ENCODE peak calls at places on chromosomes 3 and 15, in six cellular contexts. V is upper lobe of left lung, S is GM12878, K is K562, Z is A549, E is HepG2. I is an unnamed sample.
A peak's percentile ranks its signal among the peaks of the same experiment; 100 is the strongest.

GRCh38 chr15:90710436-90710835 is 6.7 kb upstream of the BLM start:
- ATAC-seq in V (peak; percentile 84), S (peak; percentile 10), K (peak; percentile 55), Z (peak; percentile 43), E (no peak), I (no peak)

GRCh38 chr15:67832965-67833503 is 6.8 kb downstream of the RNU6-1 start:
- ATAC-seq in V (no peak), S (no peak), K (no peak), Z (no peak), E (no peak), I (no peak)

GRCh38 chr3:156795890-156796451 is 30.2 kb upstream of the LEKR1 start:
- ATAC-seq in V (no peak), S (peak; percentile 31), K (peak; percentile 48), Z (no peak), E (peak; percentile 86), I (no peak)

GRCh38 chr3:70393881-70394612 is 81.6 kb upstream of the MDFIC2 start:
- ATAC-seq in V (no peak), S (no peak), K (no peak), Z (no peak), E (peak; percentile 71), I (no peak)

GRCh38 chr15:53713218-53713617 is 46.2 kb downstream of the WDR72 start:
- ATAC-seq in V (no peak), S (no peak), K (no peak), Z (no peak), E (no peak), I (no peak)

GRCh38 chr3:130709671-130710070 is 37.0 kb downstream of the PIK3R4 start:
- ATAC-seq in V (no peak), S (no peak), K (no peak), Z (no peak), E (no peak), I (no peak)

GRCh38 chr3:179416681-179417080 is 34.6 kb downstream of the GNB4 start:
- ATAC-seq in V (no peak), S (no peak), K (no peak), Z (no peak), E (no peak), I (no peak)

GRCh38 chr3:43319364-43319763 is 33.0 kb downstream of the SNRK start:
- ATAC-seq in V (no peak), S (no peak), K (no peak), Z (no peak), E (no peak), I (peak; percentile 34)

GRCh38 chr3:36926292-36926897 is 18.5 kb downstream of the TRANK1 start:
- ATAC-seq in V (no peak), S (no peak), K (no peak), Z (no peak), E (no peak), I (no peak)

GRCh38 chr15:47570044-47570443 is 147.3 kb upstream of the SEMA6D start:
- ATAC-seq in V (no peak), S (no peak), K (no peak), Z (no peak), E (no peak), I (no peak)

GRCh38 chr3:56054827-56055226 is 413.4 kb downstream of the ERC2 start:
- ATAC-seq in V (no peak), S (no peak), K (no peak), Z (no peak), E (no peak), I (no peak)

GRCh38 chr15:51046799-51047449 is 47.8 kb downstream of the TNFAIP8L3 start:
- ATAC-seq in V (no peak), S (no peak), K (no peak), Z (no peak), E (peak; percentile 96), I (no peak)

GRCh38 chr3:108221403-108221802 is 821 bp downstream of the IFT57 start:
- ATAC-seq in V (no peak), S (peak; percentile 3), K (no peak), Z (no peak), E (no peak), I (no peak)

GRCh38 chr15:57403007-57403406 is 26.7 kb downstream of the CGNL1 start:
- ATAC-seq in V (no peak), S (no peak), K (no peak), Z (no peak), E (no peak), I (no peak)

GRCh38 chr15:22949074-22949547 is 31.1 kb downstream of the CYFIP1 start:
- ATAC-seq in V (peak; percentile 73), S (peak; percentile 93), K (peak; percentile 89), Z (no peak), E (no peak), I (peak; percentile 79)

GRCh38 chr3:26437678-26438077 is 184.9 kb upstream of the LRRC3B start:
- ATAC-seq in V (no peak), S (no peak), K (no peak), Z (peak; percentile 66), E (no peak), I (no peak)

GRCh38 chr3:41102750-41103149 is 96.6 kb upstream of the CTNNB1 start:
- ATAC-seq in V (no peak), S (no peak), K (no peak), Z (no peak), E (no peak), I (no peak)

GRCh38 chr3:185403002-185403401 is 40.1 kb downstream of the MAP3K13 start:
- ATAC-seq in V (no peak), S (no peak), K (no peak), Z (no peak), E (no peak), I (no peak)

GRCh38 chr3:60053518-60054265 is 1003.9 kb upstream of the CFAP20DC start:
- ATAC-seq in V (no peak), S (no peak), K (no peak), Z (no peak), E (no peak), I (no peak)

GRCh38 chr3:26596325-26596724 is 26.2 kb upstream of the LRRC3B start:
- ATAC-seq in V (peak; percentile 46), S (no peak), K (no peak), Z (no peak), E (no peak), I (no peak)

GRCh38 chr3:196501316-196502064 is 2.1 kb downstream of the RNF168 start:
- ATAC-seq in V (no peak), S (peak; percentile 20), K (peak; percentile 8), Z (no peak), E (no peak), I (no peak)

GRCh38 chr3:48503406-48504050 is 446 bp downstream of the SHISA5 start:
- ATAC-seq in V (no peak), S (no peak), K (peak; percentile 75), Z (peak; percentile 28), E (peak; percentile 32), I (peak; percentile 60)

GRCh38 chr3:188908002-188908850 is 263.5 kb upstream of the TPRG1 start:
- ATAC-seq in V (no peak), S (no peak), K (no peak), Z (no peak), E (no peak), I (no peak)

GRCh38 chr3:151145713-151146070 is 57.3 kb downstream of the GPR171 start:
- ATAC-seq in V (no peak), S (no peak), K (no peak), Z (peak; percentile 8), E (peak; percentile 51), I (no peak)

GRCh38 chr15:98983333-98983732 is 24.3 kb downstream of the PGPEP1L start:
- ATAC-seq in V (peak; percentile 77), S (no peak), K (peak; percentile 91), Z (peak; percentile 68), E (no peak), I (peak; percentile 93)

GRCh38 chr3:24493951-24494615 is 567 bp downstream of the THRB start:
- ATAC-seq in V (peak; percentile 67), S (no peak), K (peak; percentile 36), Z (peak; percentile 48), E (peak; percentile 64), I (peak; percentile 68)

GRCh38 chr3:116057403-116058006 is 387.8 kb downstream of the LSAMP start:
- ATAC-seq in V (no peak), S (peak; percentile 74), K (no peak), Z (no peak), E (no peak), I (no peak)

GRCh38 chr15:84949845-84950569 is 31.6 kb upstream of the PDE8A start:
- ATAC-seq in V (no peak), S (no peak), K (no peak), Z (no peak), E (no peak), I (no peak)

DNA sequence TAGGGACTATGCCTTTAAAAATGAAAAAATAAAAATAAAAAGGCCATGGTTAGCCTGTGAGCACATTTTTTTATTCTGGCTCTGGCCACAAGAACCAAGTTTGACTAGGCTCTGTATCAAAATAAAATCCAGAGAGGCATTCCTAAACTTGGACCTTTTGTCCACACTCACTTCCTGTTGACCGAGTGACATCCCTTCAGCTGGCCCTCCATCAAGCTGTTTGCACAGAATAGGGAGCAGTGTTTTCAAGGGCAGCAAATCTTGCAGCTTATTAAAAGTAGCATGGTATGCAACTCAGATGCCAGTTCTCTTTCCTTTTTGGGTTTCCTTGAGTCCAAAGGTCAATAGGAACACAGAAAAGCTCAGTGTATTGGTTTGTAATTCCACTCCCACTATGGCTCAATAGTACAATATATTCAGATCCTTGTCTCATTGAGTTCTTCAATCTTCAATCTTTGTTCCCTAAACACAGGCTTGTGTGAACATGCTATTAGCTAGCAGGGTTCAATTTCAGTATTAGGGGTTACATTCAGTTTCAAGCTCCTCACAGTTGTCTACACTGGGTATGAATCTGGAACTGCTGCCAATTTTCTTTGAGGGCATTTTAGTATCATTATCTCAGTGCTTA is 244.5 kb downstream of the RBMS3 start:
- ATAC-seq in V (peak; percentile 90), S (peak; percentile 59), K (no peak), Z (peak; percentile 59), E (no peak), I (peak; percentile 92)
- TF ChIP-seq EP300 in V (no peak), S (no peak), K (no peak), Z (no peak), E (no peak), I (no peak)

DNA sequence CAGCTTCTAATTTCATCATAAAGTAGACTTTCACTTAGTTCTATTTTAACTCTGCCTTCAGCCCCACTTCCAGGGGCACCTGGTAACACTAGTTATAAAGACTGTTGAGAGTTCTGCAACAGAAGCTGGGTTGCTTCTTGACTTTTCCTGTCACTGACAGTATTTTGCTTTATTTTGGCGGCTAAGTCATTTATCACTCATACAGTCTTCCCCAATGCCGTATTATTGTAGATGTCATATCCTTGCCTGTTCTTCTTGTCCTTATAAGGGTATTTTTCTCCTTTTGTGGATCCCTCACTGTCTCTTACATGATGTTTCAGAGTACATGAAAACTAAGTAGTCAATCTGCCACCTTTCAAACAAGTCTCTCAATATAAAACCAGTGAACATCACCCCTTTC is 369.0 kb upstream of the PPP2R3A start:
- ATAC-seq in V (no peak), S (no peak), K (no peak), Z (no peak), E (no peak), I (no peak)
- TF ChIP-seq EP300 in V (no peak), S (no peak), K (no peak), Z (no peak), E (no peak), I (no peak)

GRCh38 chr15:78175333-78175732 is 26.2 kb downstream of the IDH3A start:
- ATAC-seq in V (no peak), S (no peak), K (no peak), Z (peak; percentile 41), E (peak; percentile 25), I (no peak)
- TF ChIP-seq EP300 in V (no peak), S (no peak), K (no peak), Z (no peak), E (no peak), I (no peak)

DNA sequence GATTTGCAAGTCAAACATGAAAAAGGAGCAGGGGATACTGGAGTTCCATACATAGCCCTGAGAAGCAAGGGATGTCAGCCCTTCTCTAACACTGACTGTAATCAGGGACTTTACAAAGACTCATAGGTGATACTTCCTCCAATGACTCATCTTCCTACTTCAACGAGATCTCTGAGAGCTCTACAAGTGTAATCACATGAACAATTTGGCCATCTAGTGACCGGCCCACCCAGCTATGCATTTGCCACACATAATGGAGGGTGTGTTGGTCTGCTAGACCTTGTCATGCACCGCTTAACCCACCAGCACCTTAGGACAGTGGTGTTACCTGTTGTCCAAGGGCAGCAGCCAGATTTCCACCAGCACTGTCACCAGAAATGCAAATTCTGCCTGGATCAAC is 75.3 kb downstream of the NCEH1 start:
- ATAC-seq in V (no peak), S (peak; percentile 100), K (peak; percentile 43), Z (no peak), E (no peak), I (no peak)
- TF ChIP-seq EP300 in V (no peak), S (peak; percentile 26), K (no peak), Z (no peak), E (no peak), I (no peak)